ENCODE peak calls at places on chromosomes 4 and X, in four cellular contexts. Y is kidney epithelial cell, H is NCI-H1092, V is putamen. N is an unnamed sample.

GRCh38 chrX:40423299-40423698 is 157.5 kb upstream of the ATP6AP2 start:
- DNase-seq in V (peak), H (no peak), Y (no peak), N (no peak)

GRCh38 chr4:47483722-47484121 is 1.4 kb upstream of the ATP10D start:
- DNase-seq in H (no peak), Y (no peak), V (no peak), N (no peak)

GRCh38 chr4:4717692-4718091 is 141.8 kb upstream of the MSX1 start:
- DNase-seq in H (no peak), Y (no peak), V (no peak), N (no peak)

GRCh38 chr4:48403779-48404178 is 62.5 kb downstream of the SLAIN2 start:
- DNase-seq in Y (no peak), V (no peak), H (no peak), N (no peak)

GRCh38 chrX:69323786-69324720 is 158.8 kb upstream of the PJA1 start:
- DNase-seq in H (peak), V (no peak), Y (no peak), N (no peak)

GRCh38 chr4:150960079-150960478 is 55.0 kb downstream of the LRBA start:
- DNase-seq in V (no peak), H (no peak), Y (no peak), N (no peak)

GRCh38 chr4:104938624-104939023 is 208.1 kb upstream of the TET2 start:
- DNase-seq in H (no peak), V (no peak), Y (no peak), N (no peak)

GRCh38 chr4:170750519-170750918 is 660.8 kb upstream of the AADAT start:
- DNase-seq in H (no peak), Y (no peak), V (no peak), N (no peak)

GRCh38 chrX:65932173-65933084 is 107.5 kb downstream of the VSIG4 start:
- DNase-seq in Y (peak), V (peak), H (no peak), N (no peak)

GRCh38 chrX:18579495-18579894 is 92.4 kb downstream of the RS1 start:
- DNase-seq in V (no peak), Y (no peak), H (no peak), N (no peak)

GRCh38 chrX:23513121-23513520 is 154.2 kb upstream of the PRDX4 start:
- DNase-seq in H (no peak), V (no peak), Y (no peak), N (no peak)

GRCh38 chrX:39212456-39212855 is 411.2 kb downstream of the MID1IP1 start:
- DNase-seq in Y (no peak), H (no peak), V (no peak), N (no peak)

GRCh38 chr4:125368684-125369083 is 53.9 kb downstream of the FAT4 start:
- DNase-seq in H (no peak), Y (no peak), V (no peak), N (no peak)

GRCh38 chrX:117458243-117458968 is 658.2 kb downstream of the KLHL13 start:
- DNase-seq in H (no peak), V (no peak), Y (no peak), N (no peak)

GRCh38 chr4:116055857-116056827 is 942.7 kb upstream of the NDST4 start:
- DNase-seq in Y (no peak), V (no peak), H (no peak), N (no peak)

GRCh38 chrX:22296871-22297270 is 24.2 kb downstream of the CBLL2 start:
- DNase-seq in Y (no peak), V (no peak), H (no peak), N (no peak)

GRCh38 chrX:2552621-2553297 is 52.0 kb upstream of the DHRSX start:
- DNase-seq in V (no peak), Y (peak), H (no peak), N (no peak)

GRCh38 chrX:73069365-73070035 is 9.8 kb downstream of the PABPC1L2A start:
- DNase-seq in Y (no peak), V (no peak), H (no peak), N (no peak)

GRCh38 chr4:2930135-2930805 is 32.9 kb downstream of the NOP14 start:
- DNase-seq in V (no peak), H (no peak), Y (no peak), N (no peak)

GRCh38 chrX:39470588-39471155 is 627.1 kb downstream of the BCOR start:
- DNase-seq in Y (no peak), V (peak), H (peak), N (peak)

GRCh38 chr4:80265571-80266266 is 745 bp upstream of the FGF5 start:
- DNase-seq in V (no peak), Y (peak), H (peak), N (no peak)

GRCh38 chrX:31110657-31111056 is 38.8 kb upstream of the FTHL17 start:
- DNase-seq in Y (no peak), H (no peak), V (no peak), N (no peak)

GRCh38 chr4:53068755-53069154 is 206.6 kb downstream of the RASL11B start:
- DNase-seq in Y (no peak), V (no peak), H (no peak), N (peak)

GRCh38 chr4:3251691-3252479 is 2.9 kb downstream of the MSANTD1 start:
- DNase-seq in V (no peak), Y (no peak), H (no peak), N (no peak)

GRCh38 chr4:159175165-159175988 is 72.5 kb downstream of the RAPGEF2 start:
- DNase-seq in V (peak), H (peak), Y (peak), N (peak)

GRCh38 chrX:105210258-105210657 is 10.2 kb downstream of the TEX13A start:
- DNase-seq in H (no peak), V (no peak), Y (no peak), N (no peak)

GRCh38 chr4:8201341-8201781 is 2.3 kb downstream of the SH3TC1 start:
- DNase-seq in H (no peak), V (no peak), Y (no peak), N (no peak)

GRCh38 chrX:47189906-47190305 is 3.7 kb upstream of the UBA1 start:
- DNase-seq in H (no peak), Y (no peak), V (no peak), N (no peak)

GRCh38 chr4:41327770-41328169 is 71.0 kb downstream of the UCHL1 start:
- DNase-seq in H (no peak), V (no peak), Y (no peak), N (no peak)